ENCODE peak calls at places on chromosomes 7 and 10, in six cellular contexts. One of them, this sample, is unnamed.

GRCh38 chr10:131846224-131847101 is 54.3 kb upstream of the PPP2R2D start:
- DNase-seq in H9: peak; percentile 24
- DNase-seq in H1: peak; percentile 41
- DNase-seq in mesenchymal stem cell: no peak
- DNase-seq in mesendoderm: no peak
- DNase-seq in IMR-90: no peak
- DNase-seq in this sample: no peak

GRCh38 chr7:9835204-9835603 is 1138.5 kb upstream of the PHF14 start:
- DNase-seq in H9: no peak
- DNase-seq in H1: no peak
- DNase-seq in IMR-90: no peak
- DNase-seq in mesendoderm: no peak
- DNase-seq in mesenchymal stem cell: no peak
- DNase-seq in this sample: no peak

GRCh38 chr10:54985732-54986131 is 184.7 kb upstream of the PCDH15 start:
- DNase-seq in H9: no peak
- DNase-seq in mesendoderm: peak; percentile 50
- DNase-seq in mesenchymal stem cell: peak; percentile 27
- DNase-seq in H1: no peak
- DNase-seq in IMR-90: no peak
- DNase-seq in this sample: no peak

GRCh38 chr7:46321556-46322205 is 400.6 kb upstream of the IGFBP3 start:
- DNase-seq in mesendoderm: no peak
- DNase-seq in H1: no peak
- DNase-seq in mesenchymal stem cell: peak; percentile 86
- DNase-seq in H9: no peak
- DNase-seq in IMR-90: peak; percentile 68
- DNase-seq in this sample: no peak

GRCh38 chr10:119198438-119198837 is 8.9 kb upstream of the GRK5 start:
- DNase-seq in mesenchymal stem cell: no peak
- DNase-seq in mesendoderm: no peak
- DNase-seq in IMR-90: no peak
- DNase-seq in H1: peak; percentile 54
- DNase-seq in H9: peak; percentile 47
- DNase-seq in this sample: no peak

GRCh38 chr7:128197586-128197985 is 43.5 kb upstream of the LEP start:
- DNase-seq in mesendoderm: no peak
- DNase-seq in H9: peak; percentile 26
- DNase-seq in IMR-90: peak; percentile 8
- DNase-seq in mesenchymal stem cell: no peak
- DNase-seq in H1: no peak
- DNase-seq in this sample: no peak

GRCh38 chr7:38217672-38218071 is 39.6 kb downstream of the STARD3NL start:
- DNase-seq in H9: no peak
- DNase-seq in H1: no peak
- DNase-seq in mesenchymal stem cell: no peak
- DNase-seq in IMR-90: no peak
- DNase-seq in mesendoderm: no peak
- DNase-seq in this sample: no peak

GRCh38 chr7:142338633-142339501 is 81.0 kb upstream of the PRSS58 start:
- DNase-seq in mesendoderm: peak; percentile 85
- DNase-seq in IMR-90: peak; percentile 14
- DNase-seq in mesenchymal stem cell: peak; percentile 6
- DNase-seq in H1: peak; percentile 87
- DNase-seq in H9: peak; percentile 88
- DNase-seq in this sample: peak; percentile 29

GRCh38 chr10:7488418-7488829 is 77.6 kb upstream of the SFMBT2 start:
- DNase-seq in mesenchymal stem cell: peak; percentile 78
- DNase-seq in mesendoderm: no peak
- DNase-seq in H1: no peak
- DNase-seq in IMR-90: peak; percentile 15
- DNase-seq in H9: no peak
- DNase-seq in this sample: no peak

GRCh38 chr7:156071612-156072011 is 259.3 kb upstream of the SHH start:
- DNase-seq in H1: no peak
- DNase-seq in H9: no peak
- DNase-seq in mesenchymal stem cell: no peak
- DNase-seq in IMR-90: no peak
- DNase-seq in mesendoderm: no peak
- DNase-seq in this sample: no peak

GRCh38 chr7:115227473-115228235 is 305.8 kb downstream of the MDFIC start:
- DNase-seq in IMR-90: no peak
- DNase-seq in H9: no peak
- DNase-seq in mesendoderm: no peak
- DNase-seq in H1: no peak
- DNase-seq in mesenchymal stem cell: no peak
- DNase-seq in this sample: no peak

GRCh38 chr10:96556003-96556402 is 30.8 kb downstream of the TM9SF3 start:
- DNase-seq in mesenchymal stem cell: no peak
- DNase-seq in IMR-90: no peak
- DNase-seq in H9: no peak
- DNase-seq in mesendoderm: peak; percentile 20
- DNase-seq in H1: no peak
- DNase-seq in this sample: no peak

GRCh38 chr7:36151921-36152755 is 916 bp upstream of the EEPD1 start:
- DNase-seq in mesendoderm: no peak
- DNase-seq in H9: no peak
- DNase-seq in H1: no peak
- DNase-seq in IMR-90: no peak
- DNase-seq in mesenchymal stem cell: peak; percentile 3
- DNase-seq in this sample: no peak

GRCh38 chr7:149833495-149834130 is 4.6 kb upstream of the ZNF862 start:
- DNase-seq in mesendoderm: no peak
- DNase-seq in mesenchymal stem cell: no peak
- DNase-seq in H9: no peak
- DNase-seq in IMR-90: no peak
- DNase-seq in H1: no peak
- DNase-seq in this sample: no peak

GRCh38 chr7:87312215-87312865 is 33.1 kb upstream of the CROT start:
- DNase-seq in IMR-90: peak; percentile 71
- DNase-seq in H1: peak; percentile 58
- DNase-seq in mesendoderm: peak; percentile 60
- DNase-seq in H9: peak; percentile 67
- DNase-seq in mesenchymal stem cell: peak; percentile 66
- DNase-seq in this sample: peak; percentile 59

GRCh38 chr10:13913890-13914289 is 327.1 kb downstream of the PRPF18 start:
- DNase-seq in mesendoderm: no peak
- DNase-seq in mesenchymal stem cell: no peak
- DNase-seq in IMR-90: no peak
- DNase-seq in H1: no peak
- DNase-seq in H9: no peak
- DNase-seq in this sample: no peak

GRCh38 chr7:66257481-66257880 is 52.3 kb downstream of the TPST1 start:
- DNase-seq in H1: no peak
- DNase-seq in H9: no peak
- DNase-seq in mesenchymal stem cell: no peak
- DNase-seq in IMR-90: no peak
- DNase-seq in mesendoderm: no peak
- DNase-seq in this sample: no peak

GRCh38 chr7:66250711-66251110 is 45.6 kb downstream of the TPST1 start:
- DNase-seq in IMR-90: peak; percentile 95
- DNase-seq in H9: no peak
- DNase-seq in mesendoderm: no peak
- DNase-seq in H1: no peak
- DNase-seq in mesenchymal stem cell: peak; percentile 95
- DNase-seq in this sample: no peak

GRCh38 chr7:66256281-66256680 is 51.1 kb downstream of the TPST1 start:
- DNase-seq in mesendoderm: no peak
- DNase-seq in IMR-90: no peak
- DNase-seq in H9: no peak
- DNase-seq in mesenchymal stem cell: no peak
- DNase-seq in H1: no peak
- DNase-seq in this sample: no peak

GRCh38 chr7:66258409-66258808 is 53.3 kb downstream of the TPST1 start:
- DNase-seq in mesenchymal stem cell: no peak
- DNase-seq in H1: no peak
- DNase-seq in mesendoderm: no peak
- DNase-seq in H9: no peak
- DNase-seq in IMR-90: no peak
- DNase-seq in this sample: no peak

DNA sequence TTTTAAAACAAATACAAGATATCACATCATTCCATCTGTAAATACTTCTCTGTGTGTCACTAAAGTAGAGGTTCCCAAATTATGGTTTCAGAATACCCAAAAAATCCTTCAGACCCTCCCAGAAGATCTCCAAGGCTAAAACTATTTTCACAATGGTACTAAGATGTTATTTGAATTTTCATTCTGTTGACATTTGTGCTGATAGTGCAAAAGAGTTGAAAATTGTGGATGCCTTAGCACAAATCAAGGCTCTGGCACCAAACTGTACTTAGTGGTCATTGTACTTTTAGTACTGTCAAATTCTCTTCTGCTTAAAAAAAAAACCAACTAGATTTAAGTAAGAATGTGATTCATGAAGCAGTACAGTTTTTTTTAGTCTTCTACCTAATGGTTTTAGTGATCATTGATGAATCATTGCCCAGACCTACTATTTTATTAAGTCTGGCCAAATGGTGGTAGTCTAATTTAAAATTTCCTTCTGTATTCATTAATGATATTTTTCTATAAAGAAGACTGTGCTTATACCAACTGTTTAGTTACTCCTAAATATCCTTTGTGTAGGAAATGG is 50.5 kb downstream of the TPST1 start:
- DNase-seq in mesendoderm: no peak
- DNase-seq in H1: no peak
- DNase-seq in IMR-90: peak; percentile 73
- DNase-seq in mesenchymal stem cell: peak; percentile 46
- DNase-seq in H9: no peak
- DNase-seq in this sample: no peak
- H3K27ac ChIP-seq in mesendoderm: no peak overlapping the region
- H3K27ac ChIP-seq in H1: no peak overlapping the region
- H3K27ac ChIP-seq in IMR-90: no peak overlapping the region
- H3K27ac ChIP-seq in mesenchymal stem cell: no peak overlapping the region
- H3K27ac ChIP-seq in H9: no peak overlapping the region
- H3K27ac ChIP-seq in this sample: no peak overlapping the region

GRCh38 chr10:86878973-86879781 is 78.2 kb downstream of the MMRN2 start:
- DNase-seq in IMR-90: no peak
- DNase-seq in H9: no peak
- DNase-seq in H1: no peak
- DNase-seq in mesendoderm: no peak
- DNase-seq in mesenchymal stem cell: no peak
- DNase-seq in this sample: no peak
- H3K23ac ChIP-seq in IMR-90: no peak overlapping the region
- H3K23ac ChIP-seq in H9: no peak overlapping the region
- H3K23ac ChIP-seq in H1: no peak overlapping the region
- H3K23ac ChIP-seq in mesendoderm: no peak overlapping the region
- H3K23ac ChIP-seq in mesenchymal stem cell: no peak overlapping the region
- H3K23ac ChIP-seq in this sample: no peak overlapping the region

GRCh38 chr10:43871004-43871439 is 222.3 kb upstream of the ZNF32 start:
- DNase-seq in IMR-90: no peak
- DNase-seq in H1: peak; percentile 37
- DNase-seq in H9: no peak
- DNase-seq in mesenchymal stem cell: no peak
- DNase-seq in mesendoderm: no peak
- DNase-seq in this sample: no peak

GRCh38 chr10:43873717-43874116 is 225.0 kb upstream of the ZNF32 start:
- DNase-seq in IMR-90: no peak
- DNase-seq in H9: no peak
- DNase-seq in mesenchymal stem cell: no peak
- DNase-seq in H1: no peak
- DNase-seq in mesendoderm: no peak
- DNase-seq in this sample: no peak

GRCh38 chr10:43872644-43873043 is 224.0 kb upstream of the ZNF32 start:
- DNase-seq in IMR-90: no peak
- DNase-seq in H9: no peak
- DNase-seq in mesenchymal stem cell: no peak
- DNase-seq in mesendoderm: no peak
- DNase-seq in H1: peak; percentile 14
- DNase-seq in this sample: no peak

GRCh38 chr10:43869669-43870322 is 221.1 kb upstream of the ZNF32 start:
- DNase-seq in mesenchymal stem cell: no peak
- DNase-seq in IMR-90: no peak
- DNase-seq in H9: no peak
- DNase-seq in H1: peak; percentile 24
- DNase-seq in mesendoderm: no peak
- DNase-seq in this sample: no peak

DNA sequence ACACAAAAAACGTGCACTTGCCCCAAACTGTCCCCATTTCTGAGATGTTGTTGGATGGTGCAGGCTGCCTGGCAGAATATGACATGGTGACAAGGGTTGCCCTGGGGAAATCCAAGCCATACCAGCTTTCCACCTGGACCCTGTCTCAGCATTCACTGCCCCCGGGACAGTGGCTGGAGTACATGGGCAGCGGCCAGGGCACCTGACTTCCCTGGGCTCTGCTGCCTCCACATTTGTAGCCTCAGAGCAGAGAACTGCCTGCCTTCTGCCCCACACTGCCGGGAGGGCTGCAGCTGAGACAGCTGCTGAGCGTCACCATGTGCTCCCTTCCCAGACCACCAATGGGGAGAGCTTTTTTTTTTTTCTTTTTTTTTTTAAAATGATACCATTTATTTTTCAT is 222.9 kb upstream of the ZNF32 start:
- DNase-seq in H9: no peak
- DNase-seq in mesenchymal stem cell: no peak
- DNase-seq in H1: peak; percentile 30
- DNase-seq in IMR-90: no peak
- DNase-seq in mesendoderm: no peak
- DNase-seq in this sample: no peak
- H2BK15ac ChIP-seq in H9: no peak overlapping the region
- H2BK15ac ChIP-seq in mesenchymal stem cell: no peak overlapping the region
- H2BK15ac ChIP-seq in H1: no peak overlapping the region
- H2BK15ac ChIP-seq in IMR-90: no peak overlapping the region
- H2BK15ac ChIP-seq in mesendoderm: no peak overlapping the region
- H2BK15ac ChIP-seq in this sample: peak overlapping the region; percentile 69

DNA sequence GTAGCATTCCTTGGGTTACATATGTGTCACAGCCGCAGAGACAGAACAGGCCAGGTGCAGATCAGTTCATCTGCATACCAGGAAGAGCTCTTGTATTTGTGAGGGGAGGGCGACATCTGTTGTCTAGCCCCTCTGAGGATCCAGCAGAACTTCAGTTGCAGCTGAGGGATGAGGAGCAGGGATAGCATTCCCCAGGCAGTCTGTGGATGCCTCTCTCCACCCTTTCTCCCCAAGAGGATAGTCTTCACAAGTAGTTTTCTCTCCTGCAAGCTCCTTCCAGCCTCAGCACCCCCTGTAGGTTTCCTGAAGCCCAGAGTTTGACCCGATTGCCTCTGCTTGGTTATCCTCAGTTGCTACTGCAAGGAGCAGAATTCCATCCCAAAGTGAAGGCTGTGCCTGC is 2.6 kb downstream of the SCD start:
- DNase-seq in H1: no peak
- DNase-seq in mesenchymal stem cell: no peak
- DNase-seq in mesendoderm: no peak
- DNase-seq in H9: no peak
- DNase-seq in IMR-90: no peak
- DNase-seq in this sample: no peak
- H3K27ac ChIP-seq in H1: no peak overlapping the region
- H3K27ac ChIP-seq in mesenchymal stem cell: no peak overlapping the region
- H3K27ac ChIP-seq in mesendoderm: no peak overlapping the region
- H3K27ac ChIP-seq in H9: no peak overlapping the region
- H3K27ac ChIP-seq in IMR-90: no peak overlapping the region
- H3K27ac ChIP-seq in this sample: no peak overlapping the region

GRCh38 chr7:1618475-1618874 is 48.6 kb upstream of the PSMG3 start:
- DNase-seq in mesendoderm: no peak
- DNase-seq in IMR-90: no peak
- DNase-seq in H1: no peak
- DNase-seq in mesenchymal stem cell: no peak
- DNase-seq in H9: no peak
- DNase-seq in this sample: no peak
- H3K23ac ChIP-seq in mesendoderm: no peak overlapping the region
- H3K23ac ChIP-seq in IMR-90: no peak overlapping the region
- H3K23ac ChIP-seq in H1: no peak overlapping the region
- H3K23ac ChIP-seq in mesenchymal stem cell: no peak overlapping the region
- H3K23ac ChIP-seq in H9: no peak overlapping the region
- H3K23ac ChIP-seq in this sample: peak overlapping the region; percentile 65

This sample was measured in neuronal stem cell.